ENCODE peak calls at places on chromosomes 2 and 18, in four cellular contexts. P is K562, O is endothelial cell of umbilical vein, Y is GM12878. Z is an unnamed sample.

GRCh38 chr2:161915121-161915520 is 158.9 kb downstream of the DPP4 start:
- DNase-seq in P (no peak), O (no peak), Y (no peak), Z (no peak)

GRCh38 chr2:2875831-2876230 is 501.8 kb downstream of the EIPR1 start:
- DNase-seq in P (no peak), O (no peak), Y (no peak), Z (no peak)

GRCh38 chr2:65708129-65708528 is 275.7 kb upstream of the SPRED2 start:
- DNase-seq in P (no peak), O (no peak), Y (no peak), Z (peak; percentile 36)

GRCh38 chr2:241003047-241003360 is 4.6 kb downstream of the SNED1 start:
- DNase-seq in P (no peak), O (no peak), Y (no peak), Z (no peak)

GRCh38 chr2:200788129-200788718 is 23.5 kb upstream of the BZW1 start:
- DNase-seq in P (no peak), O (peak; percentile 90), Y (no peak), Z (peak; percentile 78)

GRCh38 chr2:86704482-86704971 is 15.6 kb upstream of the RMND5A start:
- DNase-seq in P (no peak), O (peak; percentile 77), Y (no peak), Z (peak; percentile 78)

GRCh38 chr2:223549215-223549614 is 52.9 kb downstream of the SCG2 start:
- DNase-seq in P (no peak), O (peak; percentile 88), Y (no peak), Z (peak; percentile 95)

GRCh38 chr2:232927041-232927792 is 57.2 kb downstream of the SNORC start:
- DNase-seq in P (no peak), O (no peak), Y (no peak), Z (no peak)

GRCh38 chr18:77206676-77207370 is 42.8 kb upstream of the GALR1 start:
- DNase-seq in P (no peak), O (no peak), Y (no peak), Z (peak; percentile 70)

GRCh38 chr18:44732604-44733003 is 51.9 kb downstream of the SETBP1 start:
- DNase-seq in P (no peak), O (no peak), Y (no peak), Z (no peak)

GRCh38 chr2:218301176-218301819 is 9.0 kb upstream of the TMBIM1 start:
- DNase-seq in P (peak; percentile 89), O (peak; percentile 88), Y (peak; percentile 82), Z (peak; percentile 82)

GRCh38 chr2:26678026-26678425 is 14.5 kb upstream of the KCNK3 start:
- DNase-seq in P (no peak), O (no peak), Y (no peak), Z (no peak)

GRCh38 chr2:28405537-28405936 is 12.9 kb downstream of the FOSL2 start:
- DNase-seq in P (no peak), O (no peak), Y (no peak), Z (no peak)

GRCh38 chr2:54570925-54571694 is 115.0 kb downstream of the SPTBN1 start:
- DNase-seq in P (peak; percentile 83), O (peak; percentile 84), Y (peak; percentile 98), Z (peak; percentile 97)

GRCh38 chr2:148603562-148603920 is 41.0 kb upstream of the EPC2 start:
- DNase-seq in P (no peak), O (no peak), Y (peak; percentile 73), Z (no peak)

GRCh38 chr2:46689993-46690392 is 210.6 kb downstream of the TMEM247 start:
- DNase-seq in P (no peak), O (no peak), Y (no peak), Z (peak; percentile 86)

GRCh38 chr2:70087703-70088507 is 628 bp downstream of the PCBP1 start:
- DNase-seq in P (peak; percentile 80), O (peak; percentile 61), Y (no peak), Z (peak; percentile 58)

GRCh38 chr2:134173338-134174016 is 80.4 kb upstream of the MGAT5 start:
- DNase-seq in P (no peak), O (no peak), Y (no peak), Z (no peak)

GRCh38 chr18:8615397-8616025 is 6.3 kb downstream of the RAB12 start:
- DNase-seq in P (peak; percentile 62), O (peak; percentile 34), Y (no peak), Z (peak; percentile 97)

GRCh38 chr2:29920631-29921559 is 491 bp downstream of the ALK start:
- DNase-seq in P (peak; percentile 1), O (no peak), Y (no peak), Z (peak; percentile 5)

GRCh38 chr2:31270136-31270535 is 36.2 kb downstream of the EHD3 start:
- DNase-seq in P (no peak), O (no peak), Y (no peak), Z (peak; percentile 76)

GRCh38 chr2:61689526-61689925 is 151.4 kb upstream of the XPO1 start:
- DNase-seq in P (no peak), O (no peak), Y (no peak), Z (peak; percentile 20)

GRCh38 chr2:184530959-184531358 is 67.4 kb upstream of the ZNF804A start:
- DNase-seq in P (no peak), O (no peak), Y (no peak), Z (no peak)

GRCh38 chr2:125405816-125406215 is 1250.1 kb upstream of the GYPC start:
- DNase-seq in P (no peak), O (no peak), Y (no peak), Z (peak; percentile 97)

GRCh38 chr2:162084561-162084960 is 10.5 kb upstream of the DPP4 start:
- DNase-seq in P (no peak), O (no peak), Y (no peak), Z (no peak)

GRCh38 chr2:16664052-16664731 is 1.4 kb downstream of the CYRIA start:
- DNase-seq in P (no peak), O (peak; percentile 78), Y (no peak), Z (peak; percentile 92)

GRCh38 chr2:23943666-23944065 is 3.4 kb downstream of the UBXN2A start:
- DNase-seq in P (no peak), O (no peak), Y (no peak), Z (no peak)

GRCh38 chr18:32042337-32042736 is 23.7 kb downstream of the RNF125 start:
- DNase-seq in P (no peak), O (no peak), Y (no peak), Z (no peak)

GRCh38 chr2:72132981-72133720 is 14.5 kb downstream of the CYP26B1 start:
- DNase-seq in P (no peak), O (no peak), Y (no peak), Z (no peak)

GRCh38 chr2:232211743-232212686 is 166.5 kb upstream of the ALPP start:
- DNase-seq in P (no peak), O (no peak), Y (no peak), Z (no peak)

GRCh38 chr2:240981871-240982800 is 16.3 kb upstream of the SNED1 start:
- DNase-seq in P (no peak), O (no peak), Y (no peak), Z (no peak)

GRCh38 chr2:75675908-75676307 is 29.3 kb downstream of the MRPL19 start:
- DNase-seq in P (no peak), O (no peak), Y (no peak), Z (no peak)

GRCh38 chr2:196984888-196985287 is 58.4 kb upstream of the PGAP1 start:
- DNase-seq in P (no peak), O (no peak), Y (no peak), Z (no peak)

GRCh38 chr2:196979976-196980375 is 53.5 kb upstream of the PGAP1 start:
- DNase-seq in P (no peak), O (no peak), Y (no peak), Z (no peak)

GRCh38 chr2:196977491-196977890 is 51.0 kb upstream of the PGAP1 start:
- DNase-seq in P (no peak), O (peak; percentile 25), Y (no peak), Z (peak; percentile 23)

GRCh38 chr2:196983934-196984333 is 57.4 kb upstream of the PGAP1 start:
- DNase-seq in P (no peak), O (no peak), Y (no peak), Z (peak; percentile 60)

GRCh38 chr2:196980498-196980897 is 54.0 kb upstream of the PGAP1 start:
- DNase-seq in P (no peak), O (no peak), Y (no peak), Z (no peak)
- TF ChIP-seq FOS in P (no peak), O (no peak), Y (no peak), Z (no peak)

GRCh38 chr2:38750793-38751042 is 443 bp downstream of the SRSF7 start:
- DNase-seq in P (peak; percentile 74), O (no peak), Y (no peak), Z (no peak)
- TF ChIP-seq FOS in P (no peak), O (no peak), Y (no peak), Z (no peak)

GRCh38 chr2:216651370-216651881 is 18.2 kb downstream of the IGFBP2 start:
- DNase-seq in P (no peak), O (peak; percentile 55), Y (no peak), Z (peak; percentile 87)
- TF ChIP-seq FOS in P (no peak), O (no peak), Y (no peak), Z (peak; percentile 79)

DNA sequence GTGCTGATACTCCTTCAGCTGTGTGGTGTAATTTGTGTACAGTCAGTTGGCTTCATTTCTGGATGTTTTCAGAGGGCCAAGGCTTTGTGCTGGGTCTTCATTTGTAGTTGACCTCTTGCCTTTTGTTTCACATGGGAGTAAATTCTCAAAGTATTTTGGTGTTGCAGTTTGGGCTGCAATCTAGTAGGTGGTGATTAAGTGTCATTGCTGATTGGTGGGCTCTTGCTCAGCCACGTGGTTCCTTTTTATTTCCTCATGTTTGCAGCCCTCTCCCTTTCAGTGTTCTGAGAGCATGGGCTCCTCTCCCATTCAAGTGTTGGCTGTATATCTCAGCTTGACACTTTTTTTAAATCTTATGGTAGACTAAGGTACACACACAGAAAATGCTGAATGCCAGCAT is 96.8 kb downstream of the SNTG2 start:
- DNase-seq in P (no peak), O (no peak), Y (no peak), Z (no peak)
- TF ChIP-seq FOS in P (no peak), O (no peak), Y (no peak), Z (no peak)

GRCh38 chr2:40433739-40434138 is 18.2 kb downstream of the SLC8A1 start:
- DNase-seq in P (no peak), O (no peak), Y (no peak), Z (no peak)

GRCh38 chr2:40430741-40431599 is 20.9 kb downstream of the SLC8A1 start:
- DNase-seq in P (no peak), O (no peak), Y (no peak), Z (no peak)

GRCh38 chr2:40434638-40435296 is 17.1 kb downstream of the SLC8A1 start:
- DNase-seq in P (no peak), O (peak; percentile 88), Y (no peak), Z (peak; percentile 93)

GRCh38 chr2:40431600-40431955 is 20.3 kb downstream of the SLC8A1 start:
- DNase-seq in P (no peak), O (no peak), Y (no peak), Z (peak; percentile 88)

DNA sequence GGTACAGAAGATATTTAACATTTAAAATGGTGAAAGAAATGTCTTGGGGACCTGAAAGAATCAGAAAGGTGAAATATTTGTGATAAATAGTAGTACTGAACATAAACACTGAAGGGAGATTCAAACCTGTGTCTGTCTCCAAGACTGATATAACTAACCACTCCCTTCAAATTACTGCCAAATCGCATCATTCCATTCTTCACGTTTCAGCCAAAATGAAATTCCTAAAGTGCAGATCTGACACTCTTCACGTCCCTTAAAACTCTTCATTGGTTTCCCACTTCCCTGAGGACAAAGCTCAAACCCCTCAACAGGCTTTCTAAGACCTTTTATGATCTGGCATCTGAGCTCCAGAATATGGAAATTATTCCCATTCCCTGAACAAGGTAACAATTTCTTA is 19.0 kb downstream of the SLC8A1 start:
- DNase-seq in P (no peak), O (no peak), Y (no peak), Z (no peak)
- TF ChIP-seq FOS in P (no peak), O (no peak), Y (no peak), Z (no peak)